ENCODE peak calls at places on chromosomes 13 and 19, in eight cellular contexts. R is NCI-H1105 treated with DMSO at 0.1 percent for 48 hours; D is iPS-NIHi11; Z is NCI-H748 treated with DMSO at 0.1 percent for 48 hours; V is T-helper 2 cell; T is activated T-helper 2 cell treated with anti-CD3 and anti-CD28 coated beads, Interferon-gamma antibody, Interleukin-2, Interleukin-4, amounts not matched to agents 10 μg/mL and 5 μg/mL and 100 μg/mL, durations not matched to agents 14 hours and 24 hours and 36 hours; I is stimulated activated CD4-positive, alpha-beta T cell treated with anti-CD3 and anti-CD28 coated beads, Interleukin-4, amount 100 ng/mL, for 24 hours; F is neural progenitor cell. P is an unnamed sample.
A peak's percentile ranks its signal among the peaks of the same experiment; 100 is the strongest.

GRCh38 chr19:36213793-36214387 is 575 bp downstream of the ZNF565 start:
- DNase-seq in R (no peak), V (no peak), I (no peak), T (peak; percentile 9), D (no peak), F (no peak), Z (peak; percentile 24), P (peak; percentile 6)

GRCh38 chr13:23460309-23460708 is 26.8 kb upstream of the SACS start:
- DNase-seq in D (no peak), F (no peak), Z (no peak), R (no peak), V (no peak), I (no peak), T (no peak), P (no peak)

GRCh38 chr19:18780081-18780480 is 11.0 kb downstream of the COMP start:
- DNase-seq in D (no peak), V (no peak), F (no peak), R (no peak), Z (no peak), T (no peak), I (no peak), P (no peak)

GRCh38 chr13:39107484-39108040 is 69.3 kb downstream of the NHLRC3 start:
- DNase-seq in T (no peak), R (peak; percentile 51), I (no peak), F (no peak), D (no peak), V (no peak), Z (peak; percentile 43), P (no peak)

GRCh38 chr19:57665261-57665806 is 3.4 kb upstream of the ZSCAN4 start:
- DNase-seq in T (no peak), I (no peak), Z (no peak), D (no peak), R (no peak), V (no peak), F (no peak), P (no peak)

GRCh38 chr13:85772379-85772778 is 26.8 kb downstream of the SLITRK6 start:
- DNase-seq in R (no peak), T (no peak), V (no peak), Z (no peak), F (no peak), D (no peak), I (no peak), P (peak; percentile 0)

GRCh38 chr13:53254495-53254894 is 225.9 kb downstream of the OLFM4 start:
- DNase-seq in T (no peak), I (no peak), Z (no peak), V (peak; percentile 19), R (no peak), D (peak; percentile 53), F (peak; percentile 70), P (no peak)

GRCh38 chr13:112010714-112011113 is 56.2 kb upstream of the SOX1 start:
- DNase-seq in D (no peak), I (no peak), R (no peak), Z (no peak), F (no peak), V (no peak), T (no peak), P (no peak)

GRCh38 chr19:17553256-17553655 is 2.2 kb upstream of the COLGALT1 start:
- DNase-seq in F (peak; percentile 15), Z (no peak), T (no peak), R (peak; percentile 79), I (no peak), D (no peak), V (no peak), P (peak; percentile 91)

GRCh38 chr13:31866099-31866498 is 126.8 kb downstream of the RXFP2 start:
- DNase-seq in R (no peak), F (no peak), D (no peak), T (no peak), V (peak; percentile 15), Z (no peak), I (no peak), P (no peak)

GRCh38 chr19:9847087-9847671 is 12.1 kb downstream of the PIN1 start:
- DNase-seq in D (peak; percentile 85), T (no peak), I (peak; percentile 57), F (peak; percentile 56), Z (no peak), V (peak; percentile 66), R (no peak), P (peak; percentile 94)

GRCh38 chr13:78182813-78183212 is 264.2 kb upstream of the EDNRB start:
- DNase-seq in D (no peak), I (no peak), Z (no peak), V (no peak), T (no peak), F (no peak), R (no peak), P (no peak)

GRCh38 chr13:112992931-112993700 is 24.1 kb downstream of the MCF2L start:
- DNase-seq in D (no peak), V (no peak), I (no peak), T (no peak), R (no peak), F (no peak), Z (no peak), P (no peak)

GRCh38 chr13:105184221-105184620 is 1351.2 kb downstream of the EFNB2 start:
- DNase-seq in I (no peak), R (no peak), T (no peak), D (no peak), V (no peak), F (no peak), Z (no peak), P (peak; percentile 16)

GRCh38 chr19:14775855-14776254 is 2.5 kb downstream of the ADGRE2 start:
- DNase-seq in F (no peak), R (no peak), Z (no peak), T (no peak), I (peak; percentile 9), V (no peak), D (no peak), P (no peak)

GRCh38 chr19:13212759-13213330 is 62.6 kb downstream of the IER2 start:
- DNase-seq in R (peak; percentile 3), D (peak; percentile 74), V (peak; percentile 69), Z (no peak), F (peak; percentile 74), T (peak; percentile 55), I (peak; percentile 80), P (peak; percentile 61)

GRCh38 chr13:36480726-36481485 is 48.6 kb downstream of the CCNA1 start:
- DNase-seq in R (no peak), V (no peak), Z (no peak), F (no peak), T (no peak), I (no peak), D (no peak), P (no peak)

P was measured in EH.